ENCODE peak calls at places on chromosomes 12 and 14, in seven cellular contexts. One of them, this sample, is unnamed.

GRCh38 chr12:6868211-6869048 is 1.1 kb downstream of the TPI1 start:
- DNase-seq in NCI-H1105 treated with DMSO at 0.1 percent for 48 hours: no peak
- DNase-seq in mucosa of gallbladder: no peak
- DNase-seq in CD8-positive, alpha-beta memory T cell: no peak
- DNase-seq in stimulated activated CD8-positive, alpha-beta memory T cell treated with anti-CD3 and anti-CD28 coated beads, Interleukin-15, amount 100 ng/mL, for 48 hours: no peak
- DNase-seq in sigmoid colon: no peak
- DNase-seq in T-helper 2 cell: no peak
- DNase-seq in this sample: no peak

GRCh38 chr12:56894698-56895368 is 39.4 kb downstream of the SDR9C7 start:
- DNase-seq in NCI-H1105 treated with DMSO at 0.1 percent for 48 hours: no peak
- DNase-seq in mucosa of gallbladder: no peak
- DNase-seq in CD8-positive, alpha-beta memory T cell: no peak
- DNase-seq in stimulated activated CD8-positive, alpha-beta memory T cell treated with anti-CD3 and anti-CD28 coated beads, Interleukin-15, amount 100 ng/mL, for 48 hours: no peak
- DNase-seq in sigmoid colon: no peak
- DNase-seq in T-helper 2 cell: no peak
- DNase-seq in this sample: no peak

GRCh38 chr14:103718572-103718971 is 3.0 kb downstream of the ZFYVE21 start:
- DNase-seq in NCI-H1105 treated with DMSO at 0.1 percent for 48 hours: no peak
- DNase-seq in mucosa of gallbladder: no peak
- DNase-seq in CD8-positive, alpha-beta memory T cell: no peak
- DNase-seq in stimulated activated CD8-positive, alpha-beta memory T cell treated with anti-CD3 and anti-CD28 coated beads, Interleukin-15, amount 100 ng/mL, for 48 hours: no peak
- DNase-seq in sigmoid colon: no peak
- DNase-seq in T-helper 2 cell: no peak
- DNase-seq in this sample: no peak

GRCh38 chr12:52604859-52605258 is 3.6 kb upstream of the KRT72 start:
- DNase-seq in NCI-H1105 treated with DMSO at 0.1 percent for 48 hours: no peak
- DNase-seq in mucosa of gallbladder: no peak
- DNase-seq in CD8-positive, alpha-beta memory T cell: no peak
- DNase-seq in stimulated activated CD8-positive, alpha-beta memory T cell treated with anti-CD3 and anti-CD28 coated beads, Interleukin-15, amount 100 ng/mL, for 48 hours: no peak
- DNase-seq in sigmoid colon: no peak
- DNase-seq in T-helper 2 cell: no peak
- DNase-seq in this sample: no peak

GRCh38 chr12:49019435-49020317 is 1.1 kb upstream of the PRKAG1 start:
- DNase-seq in NCI-H1105 treated with DMSO at 0.1 percent for 48 hours: peak; percentile 1
- DNase-seq in mucosa of gallbladder: no peak
- DNase-seq in CD8-positive, alpha-beta memory T cell: peak; percentile 38
- DNase-seq in stimulated activated CD8-positive, alpha-beta memory T cell treated with anti-CD3 and anti-CD28 coated beads, Interleukin-15, amount 100 ng/mL, for 48 hours: no peak
- DNase-seq in sigmoid colon: no peak
- DNase-seq in T-helper 2 cell: no peak
- DNase-seq in this sample: no peak

GRCh38 chr12:52380271-52380694 is 5.2 kb downstream of the KRT84 start:
- DNase-seq in NCI-H1105 treated with DMSO at 0.1 percent for 48 hours: no peak
- DNase-seq in mucosa of gallbladder: peak; percentile 49
- DNase-seq in CD8-positive, alpha-beta memory T cell: no peak
- DNase-seq in stimulated activated CD8-positive, alpha-beta memory T cell treated with anti-CD3 and anti-CD28 coated beads, Interleukin-15, amount 100 ng/mL, for 48 hours: no peak
- DNase-seq in sigmoid colon: no peak
- DNase-seq in T-helper 2 cell: no peak
- DNase-seq in this sample: no peak

GRCh38 chr12:52204931-52205505 is 13.2 kb upstream of the KRT80 start:
- DNase-seq in NCI-H1105 treated with DMSO at 0.1 percent for 48 hours: no peak
- DNase-seq in mucosa of gallbladder: no peak
- DNase-seq in CD8-positive, alpha-beta memory T cell: no peak
- DNase-seq in stimulated activated CD8-positive, alpha-beta memory T cell treated with anti-CD3 and anti-CD28 coated beads, Interleukin-15, amount 100 ng/mL, for 48 hours: no peak
- DNase-seq in sigmoid colon: peak; percentile 30
- DNase-seq in T-helper 2 cell: no peak
- DNase-seq in this sample: no peak

GRCh38 chr12:14836336-14837210 is 6.8 kb downstream of the ART4 start:
- DNase-seq in NCI-H1105 treated with DMSO at 0.1 percent for 48 hours: no peak
- DNase-seq in mucosa of gallbladder: no peak
- DNase-seq in CD8-positive, alpha-beta memory T cell: no peak
- DNase-seq in stimulated activated CD8-positive, alpha-beta memory T cell treated with anti-CD3 and anti-CD28 coated beads, Interleukin-15, amount 100 ng/mL, for 48 hours: no peak
- DNase-seq in sigmoid colon: no peak
- DNase-seq in T-helper 2 cell: no peak
- DNase-seq in this sample: no peak

GRCh38 chr12:121577443-121578180 is 3.2 kb downstream of the KDM2B start:
- DNase-seq in NCI-H1105 treated with DMSO at 0.1 percent for 48 hours: no peak
- DNase-seq in mucosa of gallbladder: no peak
- DNase-seq in CD8-positive, alpha-beta memory T cell: no peak
- DNase-seq in stimulated activated CD8-positive, alpha-beta memory T cell treated with anti-CD3 and anti-CD28 coated beads, Interleukin-15, amount 100 ng/mL, for 48 hours: no peak
- DNase-seq in sigmoid colon: no peak
- DNase-seq in T-helper 2 cell: no peak
- DNase-seq in this sample: no peak

GRCh38 chr14:21852061-21852664 is 178.5 kb upstream of the OR4E1 start:
- DNase-seq in NCI-H1105 treated with DMSO at 0.1 percent for 48 hours: peak; percentile 9
- DNase-seq in mucosa of gallbladder: peak; percentile 56
- DNase-seq in CD8-positive, alpha-beta memory T cell: peak; percentile 43
- DNase-seq in stimulated activated CD8-positive, alpha-beta memory T cell treated with anti-CD3 and anti-CD28 coated beads, Interleukin-15, amount 100 ng/mL, for 48 hours: peak; percentile 36
- DNase-seq in sigmoid colon: no peak
- DNase-seq in T-helper 2 cell: peak; percentile 16
- DNase-seq in this sample: no peak

GRCh38 chr14:26525057-26525456 is 72.8 kb downstream of the NOVA1 start:
- DNase-seq in NCI-H1105 treated with DMSO at 0.1 percent for 48 hours: peak; percentile 20
- DNase-seq in mucosa of gallbladder: no peak
- DNase-seq in CD8-positive, alpha-beta memory T cell: no peak
- DNase-seq in stimulated activated CD8-positive, alpha-beta memory T cell treated with anti-CD3 and anti-CD28 coated beads, Interleukin-15, amount 100 ng/mL, for 48 hours: no peak
- DNase-seq in sigmoid colon: no peak
- DNase-seq in T-helper 2 cell: no peak
- DNase-seq in this sample: no peak

GRCh38 chr12:132161046-132161781 is 17.0 kb downstream of the NOC4L start:
- DNase-seq in NCI-H1105 treated with DMSO at 0.1 percent for 48 hours: no peak
- DNase-seq in mucosa of gallbladder: no peak
- DNase-seq in CD8-positive, alpha-beta memory T cell: no peak
- DNase-seq in stimulated activated CD8-positive, alpha-beta memory T cell treated with anti-CD3 and anti-CD28 coated beads, Interleukin-15, amount 100 ng/mL, for 48 hours: no peak
- DNase-seq in sigmoid colon: no peak
- DNase-seq in T-helper 2 cell: no peak
- DNase-seq in this sample: no peak

GRCh38 chr12:87982208-87982607 is 47.0 kb downstream of the C12orf50 start:
- DNase-seq in NCI-H1105 treated with DMSO at 0.1 percent for 48 hours: no peak
- DNase-seq in mucosa of gallbladder: no peak
- DNase-seq in CD8-positive, alpha-beta memory T cell: no peak
- DNase-seq in stimulated activated CD8-positive, alpha-beta memory T cell treated with anti-CD3 and anti-CD28 coated beads, Interleukin-15, amount 100 ng/mL, for 48 hours: no peak
- DNase-seq in sigmoid colon: no peak
- DNase-seq in T-helper 2 cell: no peak
- DNase-seq in this sample: no peak

GRCh38 chr12:129357233-129357632 is 504.0 kb downstream of the GLT1D1 start:
- DNase-seq in NCI-H1105 treated with DMSO at 0.1 percent for 48 hours: no peak
- DNase-seq in mucosa of gallbladder: no peak
- DNase-seq in CD8-positive, alpha-beta memory T cell: no peak
- DNase-seq in stimulated activated CD8-positive, alpha-beta memory T cell treated with anti-CD3 and anti-CD28 coated beads, Interleukin-15, amount 100 ng/mL, for 48 hours: no peak
- DNase-seq in sigmoid colon: no peak
- DNase-seq in T-helper 2 cell: no peak
- DNase-seq in this sample: no peak

GRCh38 chr12:124595444-124595843 is 28.0 kb upstream of the NCOR2 start:
- DNase-seq in NCI-H1105 treated with DMSO at 0.1 percent for 48 hours: no peak
- DNase-seq in mucosa of gallbladder: no peak
- DNase-seq in CD8-positive, alpha-beta memory T cell: no peak
- DNase-seq in stimulated activated CD8-positive, alpha-beta memory T cell treated with anti-CD3 and anti-CD28 coated beads, Interleukin-15, amount 100 ng/mL, for 48 hours: no peak
- DNase-seq in sigmoid colon: no peak
- DNase-seq in T-helper 2 cell: no peak
- DNase-seq in this sample: no peak

GRCh38 chr14:97777622-97778021 is 980.4 kb downstream of the VRK1 start:
- DNase-seq in NCI-H1105 treated with DMSO at 0.1 percent for 48 hours: no peak
- DNase-seq in mucosa of gallbladder: no peak
- DNase-seq in CD8-positive, alpha-beta memory T cell: no peak
- DNase-seq in stimulated activated CD8-positive, alpha-beta memory T cell treated with anti-CD3 and anti-CD28 coated beads, Interleukin-15, amount 100 ng/mL, for 48 hours: no peak
- DNase-seq in sigmoid colon: no peak
- DNase-seq in T-helper 2 cell: no peak
- DNase-seq in this sample: no peak

GRCh38 chr14:34711808-34712712 is 2.3 kb downstream of the CFL2 start:
- DNase-seq in NCI-H1105 treated with DMSO at 0.1 percent for 48 hours: no peak
- DNase-seq in mucosa of gallbladder: no peak
- DNase-seq in CD8-positive, alpha-beta memory T cell: no peak
- DNase-seq in stimulated activated CD8-positive, alpha-beta memory T cell treated with anti-CD3 and anti-CD28 coated beads, Interleukin-15, amount 100 ng/mL, for 48 hours: no peak
- DNase-seq in sigmoid colon: no peak
- DNase-seq in T-helper 2 cell: no peak
- DNase-seq in this sample: no peak

GRCh38 chr12:112904571-112904970 is 2.2 kb upstream of the OAS1 start:
- DNase-seq in NCI-H1105 treated with DMSO at 0.1 percent for 48 hours: no peak
- DNase-seq in mucosa of gallbladder: no peak
- DNase-seq in CD8-positive, alpha-beta memory T cell: no peak
- DNase-seq in stimulated activated CD8-positive, alpha-beta memory T cell treated with anti-CD3 and anti-CD28 coated beads, Interleukin-15, amount 100 ng/mL, for 48 hours: no peak
- DNase-seq in sigmoid colon: no peak
- DNase-seq in T-helper 2 cell: no peak
- DNase-seq in this sample: no peak

GRCh38 chr12:100141666-100141997 is 1.0 kb downstream of the BLTP3B start:
- DNase-seq in NCI-H1105 treated with DMSO at 0.1 percent for 48 hours: no peak
- DNase-seq in mucosa of gallbladder: no peak
- DNase-seq in CD8-positive, alpha-beta memory T cell: no peak
- DNase-seq in stimulated activated CD8-positive, alpha-beta memory T cell treated with anti-CD3 and anti-CD28 coated beads, Interleukin-15, amount 100 ng/mL, for 48 hours: no peak
- DNase-seq in sigmoid colon: peak; percentile 62
- DNase-seq in T-helper 2 cell: no peak
- DNase-seq in this sample: no peak

GRCh38 chr12:57134949-57135348 is 6.7 kb downstream of the LRP1 start:
- DNase-seq in NCI-H1105 treated with DMSO at 0.1 percent for 48 hours: no peak
- DNase-seq in mucosa of gallbladder: no peak
- DNase-seq in CD8-positive, alpha-beta memory T cell: no peak
- DNase-seq in stimulated activated CD8-positive, alpha-beta memory T cell treated with anti-CD3 and anti-CD28 coated beads, Interleukin-15, amount 100 ng/mL, for 48 hours: no peak
- DNase-seq in sigmoid colon: no peak
- DNase-seq in T-helper 2 cell: no peak
- DNase-seq in this sample: no peak

GRCh38 chr12:126936181-126936851 is 1330.7 kb upstream of the TMEM132C start:
- DNase-seq in NCI-H1105 treated with DMSO at 0.1 percent for 48 hours: no peak
- DNase-seq in mucosa of gallbladder: peak; percentile 57
- DNase-seq in CD8-positive, alpha-beta memory T cell: no peak
- DNase-seq in stimulated activated CD8-positive, alpha-beta memory T cell treated with anti-CD3 and anti-CD28 coated beads, Interleukin-15, amount 100 ng/mL, for 48 hours: no peak
- DNase-seq in sigmoid colon: peak; percentile 87
- DNase-seq in T-helper 2 cell: no peak
- DNase-seq in this sample: no peak

GRCh38 chr14:22184157-22185025 is 404.6 kb downstream of the DAD1 start:
- DNase-seq in NCI-H1105 treated with DMSO at 0.1 percent for 48 hours: no peak
- DNase-seq in mucosa of gallbladder: peak; percentile 71
- DNase-seq in CD8-positive, alpha-beta memory T cell: no peak
- DNase-seq in stimulated activated CD8-positive, alpha-beta memory T cell treated with anti-CD3 and anti-CD28 coated beads, Interleukin-15, amount 100 ng/mL, for 48 hours: no peak
- DNase-seq in sigmoid colon: no peak
- DNase-seq in T-helper 2 cell: no peak
- DNase-seq in this sample: no peak

GRCh38 chr12:47022296-47022695 is 57.1 kb upstream of the PCED1B start:
- DNase-seq in NCI-H1105 treated with DMSO at 0.1 percent for 48 hours: no peak
- DNase-seq in mucosa of gallbladder: no peak
- DNase-seq in CD8-positive, alpha-beta memory T cell: no peak
- DNase-seq in stimulated activated CD8-positive, alpha-beta memory T cell treated with anti-CD3 and anti-CD28 coated beads, Interleukin-15, amount 100 ng/mL, for 48 hours: no peak
- DNase-seq in sigmoid colon: no peak
- DNase-seq in T-helper 2 cell: no peak
- DNase-seq in this sample: no peak

GRCh38 chr14:63664143-63664460 is 22.4 kb upstream of the WDR89 start:
- DNase-seq in NCI-H1105 treated with DMSO at 0.1 percent for 48 hours: no peak
- DNase-seq in mucosa of gallbladder: no peak
- DNase-seq in CD8-positive, alpha-beta memory T cell: no peak
- DNase-seq in stimulated activated CD8-positive, alpha-beta memory T cell treated with anti-CD3 and anti-CD28 coated beads, Interleukin-15, amount 100 ng/mL, for 48 hours: no peak
- DNase-seq in sigmoid colon: no peak
- DNase-seq in T-helper 2 cell: no peak
- DNase-seq in this sample: no peak

GRCh38 chr12:110249105-110249504 is 31.9 kb upstream of the ATP2A2 start:
- DNase-seq in NCI-H1105 treated with DMSO at 0.1 percent for 48 hours: no peak
- DNase-seq in mucosa of gallbladder: no peak
- DNase-seq in CD8-positive, alpha-beta memory T cell: no peak
- DNase-seq in stimulated activated CD8-positive, alpha-beta memory T cell treated with anti-CD3 and anti-CD28 coated beads, Interleukin-15, amount 100 ng/mL, for 48 hours: no peak
- DNase-seq in sigmoid colon: no peak
- DNase-seq in T-helper 2 cell: no peak
- DNase-seq in this sample: no peak

GRCh38 chr12:25789520-25789919 is 169.0 kb upstream of the RASSF8 start:
- DNase-seq in NCI-H1105 treated with DMSO at 0.1 percent for 48 hours: no peak
- DNase-seq in mucosa of gallbladder: no peak
- DNase-seq in CD8-positive, alpha-beta memory T cell: no peak
- DNase-seq in stimulated activated CD8-positive, alpha-beta memory T cell treated with anti-CD3 and anti-CD28 coated beads, Interleukin-15, amount 100 ng/mL, for 48 hours: no peak
- DNase-seq in sigmoid colon: no peak
- DNase-seq in T-helper 2 cell: no peak
- DNase-seq in this sample: no peak

GRCh38 chr14:59342516-59343484 is 122.4 kb downstream of the GPR135 start:
- DNase-seq in NCI-H1105 treated with DMSO at 0.1 percent for 48 hours: no peak
- DNase-seq in mucosa of gallbladder: no peak
- DNase-seq in CD8-positive, alpha-beta memory T cell: no peak
- DNase-seq in stimulated activated CD8-positive, alpha-beta memory T cell treated with anti-CD3 and anti-CD28 coated beads, Interleukin-15, amount 100 ng/mL, for 48 hours: no peak
- DNase-seq in sigmoid colon: no peak
- DNase-seq in T-helper 2 cell: no peak
- DNase-seq in this sample: no peak

GRCh38 chr14:96805906-96806305 is 8.7 kb downstream of the VRK1 start:
- DNase-seq in NCI-H1105 treated with DMSO at 0.1 percent for 48 hours: peak; percentile 51
- DNase-seq in mucosa of gallbladder: no peak
- DNase-seq in CD8-positive, alpha-beta memory T cell: no peak
- DNase-seq in stimulated activated CD8-positive, alpha-beta memory T cell treated with anti-CD3 and anti-CD28 coated beads, Interleukin-15, amount 100 ng/mL, for 48 hours: no peak
- DNase-seq in sigmoid colon: no peak
- DNase-seq in T-helper 2 cell: no peak
- DNase-seq in this sample: no peak

GRCh38 chr14:100944052-100944451 is 40.5 kb upstream of the RTL1 start:
- DNase-seq in NCI-H1105 treated with DMSO at 0.1 percent for 48 hours: no peak
- DNase-seq in mucosa of gallbladder: no peak
- DNase-seq in CD8-positive, alpha-beta memory T cell: no peak
- DNase-seq in stimulated activated CD8-positive, alpha-beta memory T cell treated with anti-CD3 and anti-CD28 coated beads, Interleukin-15, amount 100 ng/mL, for 48 hours: no peak
- DNase-seq in sigmoid colon: no peak
- DNase-seq in T-helper 2 cell: no peak
- DNase-seq in this sample: no peak

GRCh38 chr14:26694521-26694920 is 96.7 kb upstream of the NOVA1 start:
- DNase-seq in NCI-H1105 treated with DMSO at 0.1 percent for 48 hours: no peak
- DNase-seq in mucosa of gallbladder: no peak
- DNase-seq in CD8-positive, alpha-beta memory T cell: no peak
- DNase-seq in stimulated activated CD8-positive, alpha-beta memory T cell treated with anti-CD3 and anti-CD28 coated beads, Interleukin-15, amount 100 ng/mL, for 48 hours: no peak
- DNase-seq in sigmoid colon: no peak
- DNase-seq in T-helper 2 cell: no peak
- DNase-seq in this sample: no peak

GRCh38 chr12:45182511-45182910 is 33.4 kb upstream of the ANO6 start:
- DNase-seq in NCI-H1105 treated with DMSO at 0.1 percent for 48 hours: no peak
- DNase-seq in mucosa of gallbladder: no peak
- DNase-seq in CD8-positive, alpha-beta memory T cell: no peak
- DNase-seq in stimulated activated CD8-positive, alpha-beta memory T cell treated with anti-CD3 and anti-CD28 coated beads, Interleukin-15, amount 100 ng/mL, for 48 hours: no peak
- DNase-seq in sigmoid colon: no peak
- DNase-seq in T-helper 2 cell: no peak
- DNase-seq in this sample: no peak

GRCh38 chr12:104768033-104768432 is 190.1 kb downstream of the SLC41A2 start:
- DNase-seq in NCI-H1105 treated with DMSO at 0.1 percent for 48 hours: no peak
- DNase-seq in mucosa of gallbladder: no peak
- DNase-seq in CD8-positive, alpha-beta memory T cell: no peak
- DNase-seq in stimulated activated CD8-positive, alpha-beta memory T cell treated with anti-CD3 and anti-CD28 coated beads, Interleukin-15, amount 100 ng/mL, for 48 hours: no peak
- DNase-seq in sigmoid colon: no peak
- DNase-seq in T-helper 2 cell: no peak
- DNase-seq in this sample: no peak

GRCh38 chr14:64038857-64039542 is 186.2 kb downstream of the SYNE2 start:
- DNase-seq in NCI-H1105 treated with DMSO at 0.1 percent for 48 hours: no peak
- DNase-seq in mucosa of gallbladder: no peak
- DNase-seq in CD8-positive, alpha-beta memory T cell: no peak
- DNase-seq in stimulated activated CD8-positive, alpha-beta memory T cell treated with anti-CD3 and anti-CD28 coated beads, Interleukin-15, amount 100 ng/mL, for 48 hours: no peak
- DNase-seq in sigmoid colon: no peak
- DNase-seq in T-helper 2 cell: no peak
- DNase-seq in this sample: no peak

GRCh38 chr12:102501773-102502172 is 21.4 kb upstream of the IGF1 start:
- DNase-seq in NCI-H1105 treated with DMSO at 0.1 percent for 48 hours: no peak
- DNase-seq in mucosa of gallbladder: no peak
- DNase-seq in CD8-positive, alpha-beta memory T cell: no peak
- DNase-seq in stimulated activated CD8-positive, alpha-beta memory T cell treated with anti-CD3 and anti-CD28 coated beads, Interleukin-15, amount 100 ng/mL, for 48 hours: no peak
- DNase-seq in sigmoid colon: peak; percentile 68
- DNase-seq in T-helper 2 cell: no peak
- DNase-seq in this sample: no peak

This sample was measured in NCI-H748 treated with DMSO at 0.1 percent for 48 hours.